ENCODE peak calls at places on chromosomes 2 and 18, in four cellular contexts. Q is heart left ventricle, S is IMR-90, H is Peyer's patch. D is an unnamed sample.

GRCh38 chr2:125004091-125004800 is 979.2 kb downstream of the CNTNAP5 start:
- DNase-seq in H (no peak), Q (no peak), S (no peak), D (no peak)

GRCh38 chr2:110878150-110878549 is 145.8 kb downstream of the ACOXL start:
- DNase-seq in Q (no peak), S (no peak), H (no peak), D (peak; percentile 14)

GRCh38 chr2:241542278-241542605 is 16.3 kb upstream of the BOK start:
- DNase-seq in H (no peak), S (no peak), Q (peak; percentile 34), D (no peak)

GRCh38 chr2:20988906-20989305 is 55.0 kb downstream of the APOB start:
- DNase-seq in Q (no peak), S (no peak), H (no peak), D (no peak)

GRCh38 chr2:2747797-2748301 is 416.8 kb upstream of the MYT1L start:
- DNase-seq in Q (no peak), H (no peak), S (no peak), D (no peak)

GRCh38 chr2:200525066-200525465 is 941 bp upstream of the SGO2 start:
- DNase-seq in H (no peak), Q (no peak), S (peak; percentile 54), D (no peak)

GRCh38 chr2:135494503-135494902 is 36.5 kb downstream of the ZRANB3 start:
- DNase-seq in S (peak; percentile 40), H (no peak), Q (no peak), D (no peak)

GRCh38 chr2:32977228-32977758 is 30.5 kb downstream of the LTBP1 start:
- DNase-seq in S (no peak), Q (peak; percentile 83), H (no peak), D (peak; percentile 82)

GRCh38 chr18:71134122-71134521 is 845.3 kb downstream of the SOCS6 start:
- DNase-seq in H (no peak), Q (no peak), S (no peak), D (no peak)

GRCh38 chr2:38155-38554 is 8.2 kb downstream of the FAM110C start:
- DNase-seq in Q (no peak), H (no peak), S (no peak), D (no peak)

GRCh38 chr2:172943992-172944793 is 131.5 kb upstream of the MAP3K20 start:
- DNase-seq in H (no peak), Q (no peak), S (peak; percentile 80), D (no peak)

GRCh38 chr2:100819365-100820345 is at the start of gene NPAS2:
- DNase-seq in H (no peak), Q (peak; percentile 56), S (peak; percentile 46), D (no peak)

GRCh38 chr18:8140841-8141501 is 468.3 kb upstream of the RAB12 start:
- DNase-seq in Q (peak; percentile 27), H (no peak), S (peak; percentile 82), D (no peak)

GRCh38 chr2:150466770-150467640 is 20.5 kb downstream of the RND3 start:
- DNase-seq in Q (no peak), H (no peak), S (peak; percentile 86), D (no peak)

GRCh38 chr2:189521686-189522434 is 58.7 kb downstream of the SLC40A1 start:
- DNase-seq in Q (no peak), S (peak; percentile 56), H (no peak), D (no peak)

GRCh38 chr18:3579701-3580100 is 129.7 kb downstream of the TGIF1 start:
- DNase-seq in S (peak; percentile 97), H (no peak), Q (no peak), D (no peak)

GRCh38 chr2:216098687-216099334 is 10.3 kb upstream of the XRCC5 start:
- DNase-seq in Q (no peak), S (no peak), H (no peak), D (no peak)

GRCh38 chr18:73258375-73259087 is 390.7 kb upstream of the NETO1 start:
- DNase-seq in Q (no peak), H (no peak), S (no peak), D (no peak)

GRCh38 chr2:24920813-24921441 is 890 bp upstream of the ADCY3 start:
- DNase-seq in Q (no peak), H (no peak), S (no peak), D (no peak)

GRCh38 chr2:219018286-219018685 is 23.0 kb downstream of the CFAP65 start:
- DNase-seq in H (no peak), S (no peak), Q (no peak), D (no peak)

GRCh38 chr2:23776021-23776420 is 150.9 kb downstream of the ATAD2B start:
- DNase-seq in Q (no peak), S (no peak), H (no peak), D (no peak)

GRCh38 chr2:221914334-221914733 is 342.2 kb upstream of the EPHA4 start:
- DNase-seq in Q (no peak), S (no peak), H (no peak), D (no peak)

GRCh38 chr18:79760881-79761280 is 36.9 kb upstream of the KCNG2 start:
- DNase-seq in S (no peak), H (no peak), Q (no peak), D (no peak)

GRCh38 chr18:67731853-67732252 is 215.3 kb upstream of the DSEL start:
- DNase-seq in H (no peak), Q (no peak), S (peak; percentile 73), D (no peak)

GRCh38 chr18:62505669-62506494 is 16.9 kb upstream of the ZCCHC2 start:
- DNase-seq in Q (no peak), S (no peak), H (no peak), D (no peak)

GRCh38 chr2:168096158-168096557 is 151.2 kb downstream of the STK39 start:
- DNase-seq in Q (no peak), S (no peak), H (no peak), D (no peak)

GRCh38 chr2:95760839-95761525 is 169.2 kb downstream of the TRIM43 start:
- DNase-seq in Q (no peak), H (no peak), S (peak; percentile 88), D (peak; percentile 90)

GRCh38 chr2:127561371-127561770 is 25.9 kb downstream of the MYO7B start:
- DNase-seq in S (no peak), H (no peak), Q (no peak), D (no peak)

GRCh38 chr2:124323321-124323720 is 298.2 kb downstream of the CNTNAP5 start:
- DNase-seq in Q (no peak), S (no peak), H (no peak), D (no peak)

GRCh38 chr18:58871514-58872490 is 7.1 kb downstream of the ZNF532 start:
- DNase-seq in H (no peak), S (peak; percentile 36), Q (no peak), D (no peak)

GRCh38 chr2:23828256-23828980 is 98.5 kb downstream of the ATAD2B start:
- DNase-seq in Q (no peak), H (no peak), S (no peak), D (no peak)

DNA sequence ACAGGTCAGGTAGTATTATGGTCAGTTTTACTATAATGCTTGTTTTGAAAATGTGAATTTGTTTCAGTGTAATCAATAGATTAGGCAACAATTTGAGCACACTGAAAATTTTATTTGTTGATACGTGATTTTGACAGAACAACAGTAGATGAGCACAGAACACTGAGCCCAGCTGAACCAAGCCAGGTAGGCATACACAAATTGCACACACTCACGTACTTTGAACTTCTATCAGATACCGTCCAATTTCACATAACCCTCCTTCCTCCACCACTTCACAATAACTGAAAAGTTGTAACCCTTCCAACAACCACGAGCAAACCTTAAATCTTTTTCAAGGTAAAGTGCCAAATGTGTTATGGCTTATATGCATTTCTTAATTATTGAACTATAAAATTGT is 229.5 kb upstream of the TMEFF2 start:
- DNase-seq in S (no peak), H (no peak), Q (no peak), D (no peak)
- TF ChIP-seq POLR2A in S (no peak), H (no peak), Q (no peak), D (no peak)

DNA sequence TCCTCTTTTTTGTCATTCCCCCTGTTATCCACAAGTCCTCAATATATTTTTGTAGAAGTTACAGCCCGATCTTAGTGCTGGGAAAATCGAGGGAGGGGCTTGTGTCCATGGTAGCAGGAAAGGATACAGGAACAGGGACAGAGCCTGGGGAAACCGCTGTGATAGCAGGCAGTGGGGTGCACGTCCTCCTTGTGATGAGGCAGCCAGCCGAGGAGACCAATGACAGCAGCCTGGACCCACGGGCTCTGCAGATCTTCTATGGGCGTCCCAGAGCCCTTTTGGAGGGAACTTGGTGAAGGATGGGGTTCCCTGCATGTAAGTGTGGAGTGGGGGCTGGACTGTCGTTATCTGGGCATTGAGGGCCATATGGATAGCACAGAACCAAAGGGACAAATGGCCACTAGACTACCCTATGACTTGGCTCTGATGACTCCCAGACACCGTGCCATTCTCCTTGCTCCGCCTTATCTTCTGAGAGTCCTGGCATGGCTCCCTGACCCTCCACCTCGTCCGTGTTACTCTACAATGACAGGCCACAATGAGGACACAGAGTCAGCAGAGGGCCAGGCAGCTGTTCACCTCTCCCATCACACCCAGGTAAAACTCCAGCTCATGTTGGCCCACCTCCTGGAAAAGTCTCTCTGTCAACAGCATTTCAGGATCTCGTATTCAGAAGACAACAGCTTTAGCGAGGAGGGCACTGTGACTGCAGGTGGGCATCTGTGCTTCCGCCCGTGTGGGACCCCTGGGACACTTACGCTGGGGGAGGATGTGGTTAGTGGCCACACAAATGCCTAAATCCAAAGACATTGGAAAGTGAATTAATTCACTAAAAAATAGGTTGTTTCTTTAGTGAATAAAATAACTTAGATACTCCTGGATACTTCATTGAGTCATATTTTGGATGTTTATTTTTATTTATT is 100.1 kb downstream of the VAPA start:
- DNase-seq in Q (peak; percentile 49), H (no peak), S (no peak), D (no peak)
- H3K4me1 ChIP-seq in Q (peaks cover 9% of the 10 kb centered on the region), H (no peaks in the 10 kb centered on the region), S (peaks cover 15% of the 10 kb centered on the region), D (peaks cover 38% of the 10 kb centered on the region)

GRCh38 chr2:27122791-27123190 is 824 bp upstream of the ABHD1 start:
- DNase-seq in H (no peak), Q (no peak), S (no peak), D (no peak)

GRCh38 chr2:27126252-27126710 is 2.7 kb downstream of the ABHD1 start:
- DNase-seq in S (no peak), H (no peak), Q (peak; percentile 37), D (no peak)

GRCh38 chr2:27127883-27128670 is 4.5 kb downstream of the ABHD1 start:
- DNase-seq in H (no peak), S (no peak), Q (no peak), D (no peak)

GRCh38 chr2:27125104-27125503 is 1.5 kb downstream of the ABHD1 start:
- DNase-seq in Q (no peak), H (no peak), S (no peak), D (no peak)

DNA sequence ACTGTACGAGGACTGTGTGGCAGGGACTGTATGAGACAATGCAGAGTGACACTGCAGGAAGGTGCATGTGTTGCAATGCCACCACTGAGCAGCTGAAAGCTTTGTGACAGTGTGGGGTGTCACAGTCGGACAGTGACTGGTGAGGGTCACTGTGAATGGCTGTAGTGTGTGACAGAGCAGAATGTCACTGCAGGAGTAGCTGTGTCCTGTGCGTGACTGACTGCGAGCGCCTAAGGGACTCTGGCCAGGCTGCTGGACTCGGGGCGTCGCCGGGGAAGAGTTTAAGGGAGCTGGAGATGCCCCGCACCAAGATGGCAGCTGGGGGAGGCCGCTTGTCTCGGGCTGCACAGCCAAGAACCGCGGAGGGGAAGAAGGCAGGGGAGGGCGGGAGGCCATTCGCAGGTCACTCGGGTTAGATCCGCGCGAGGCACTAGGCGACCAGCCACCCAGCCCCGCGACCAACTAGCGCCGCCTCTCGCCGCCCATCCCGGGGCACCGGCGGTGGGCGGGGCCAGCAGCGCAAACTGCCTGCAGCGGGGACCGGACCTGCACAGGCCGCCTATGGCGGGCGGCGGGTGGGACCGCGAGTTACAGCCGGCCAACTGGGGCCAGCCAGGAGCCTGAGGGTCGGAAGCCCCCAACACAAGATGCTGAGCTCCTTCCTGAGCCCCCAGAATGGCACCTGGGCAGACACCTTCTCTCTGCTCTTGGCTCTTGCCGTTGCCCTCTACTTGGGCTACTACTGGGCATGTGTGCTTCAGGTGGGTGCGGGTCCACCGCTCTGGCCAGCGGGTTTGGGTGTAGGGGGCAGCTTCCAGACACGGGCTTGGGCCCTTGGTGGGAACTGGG is at the start of gene ABHD1:
- DNase-seq in Q (peak; percentile 76), H (peak; percentile 65), S (no peak), D (no peak)
- TF ChIP-seq POLR2A in Q (peak; percentile 50), H (no peak), S (no peak), D (no peak)

GRCh38 chr2:56210291-56210690 is 26.5 kb downstream of the CCDC85A start:
- DNase-seq in Q (no peak), H (no peak), S (no peak), D (peak; percentile 75)
- H3K4me1 ChIP-seq in Q (no peaks in the 10 kb centered on the region), H (no peaks in the 10 kb centered on the region), S (no peaks in the 10 kb centered on the region), D (no peaks in the 10 kb centered on the region)